ENCODE peak calls at places on chromosome 3, in four cellular contexts. One of them, this sample, is unnamed.

GRCh38 chr3:177622520-177622919 is 425.2 kb upstream of the TBL1XR1 start:
- DNase-seq in progenitor cell of endocrine pancreas: no peak
- DNase-seq in A549: no peak
- DNase-seq in AG04449: no peak
- DNase-seq in this sample: no peak

GRCh38 chr3:194286747-194287146 is 64.4 kb downstream of the CPN2 start:
- DNase-seq in progenitor cell of endocrine pancreas: no peak
- DNase-seq in A549: no peak
- DNase-seq in AG04449: no peak
- DNase-seq in this sample: no peak

GRCh38 chr3:44016818-44017217 is 224.9 kb upstream of the TOPAZ1 start:
- DNase-seq in progenitor cell of endocrine pancreas: no peak
- DNase-seq in A549: no peak
- DNase-seq in AG04449: no peak
- DNase-seq in this sample: no peak

GRCh38 chr3:182795383-182795782 is 2.1 kb downstream of the ATP11B start:
- DNase-seq in progenitor cell of endocrine pancreas: no peak
- DNase-seq in A549: no peak
- DNase-seq in AG04449: no peak
- DNase-seq in this sample: no peak

GRCh38 chr3:115975353-115975752 is 352.0 kb downstream of the GAP43 start:
- DNase-seq in progenitor cell of endocrine pancreas: no peak
- DNase-seq in A549: peak; percentile 11
- DNase-seq in AG04449: peak; percentile 71
- DNase-seq in this sample: no peak

GRCh38 chr3:47002490-47003410 is 23.3 kb downstream of the NBEAL2 start:
- DNase-seq in progenitor cell of endocrine pancreas: no peak
- DNase-seq in A549: no peak
- DNase-seq in AG04449: no peak
- DNase-seq in this sample: no peak

GRCh38 chr3:159001711-159002110 is 199.9 kb downstream of the MFSD1 start:
- DNase-seq in progenitor cell of endocrine pancreas: no peak
- DNase-seq in A549: no peak
- DNase-seq in AG04449: no peak
- DNase-seq in this sample: no peak

GRCh38 chr3:64445318-64446300 is 220.3 kb upstream of the PRICKLE2 start:
- DNase-seq in progenitor cell of endocrine pancreas: peak; percentile 55
- DNase-seq in A549: peak; percentile 35
- DNase-seq in AG04449: no peak
- DNase-seq in this sample: no peak

GRCh38 chr3:52891615-52892081 is 5.7 kb downstream of the STIMATE start:
- DNase-seq in progenitor cell of endocrine pancreas: no peak
- DNase-seq in A549: no peak
- DNase-seq in AG04449: peak; percentile 33
- DNase-seq in this sample: no peak

GRCh38 chr3:187181454-187182170 is 15.7 kb upstream of the RTP1 start:
- DNase-seq in progenitor cell of endocrine pancreas: no peak
- DNase-seq in A549: no peak
- DNase-seq in AG04449: no peak
- DNase-seq in this sample: no peak

GRCh38 chr3:157920804-157921203 is 185.4 kb downstream of the SHOX2 start:
- DNase-seq in progenitor cell of endocrine pancreas: no peak
- DNase-seq in A549: no peak
- DNase-seq in AG04449: no peak
- DNase-seq in this sample: no peak

GRCh38 chr3:35727179-35727578 is 87.9 kb downstream of the ARPP21 start:
- DNase-seq in progenitor cell of endocrine pancreas: no peak
- DNase-seq in A549: no peak
- DNase-seq in AG04449: no peak
- DNase-seq in this sample: no peak

GRCh38 chr3:42129014-42129953 is 38.1 kb downstream of the TRAK1 start:
- DNase-seq in progenitor cell of endocrine pancreas: no peak
- DNase-seq in A549: peak; percentile 26
- DNase-seq in AG04449: no peak
- DNase-seq in this sample: no peak

GRCh38 chr3:37938011-37938410 is 52.6 kb upstream of the VILL start:
- DNase-seq in progenitor cell of endocrine pancreas: no peak
- DNase-seq in A549: no peak
- DNase-seq in AG04449: no peak
- DNase-seq in this sample: no peak

GRCh38 chr3:52468336-52468735 is 12.9 kb downstream of the NISCH start:
- DNase-seq in progenitor cell of endocrine pancreas: no peak
- DNase-seq in A549: no peak
- DNase-seq in AG04449: no peak
- DNase-seq in this sample: no peak

GRCh38 chr3:185605566-185605965 is 19.5 kb downstream of the SENP2 start:
- DNase-seq in progenitor cell of endocrine pancreas: no peak
- DNase-seq in A549: no peak
- DNase-seq in AG04449: no peak
- DNase-seq in this sample: no peak

GRCh38 chr3:89488800-89489580 is 381.6 kb downstream of the EPHA3 start:
- DNase-seq in progenitor cell of endocrine pancreas: no peak
- DNase-seq in A549: no peak
- DNase-seq in AG04449: no peak
- DNase-seq in this sample: no peak

DNA sequence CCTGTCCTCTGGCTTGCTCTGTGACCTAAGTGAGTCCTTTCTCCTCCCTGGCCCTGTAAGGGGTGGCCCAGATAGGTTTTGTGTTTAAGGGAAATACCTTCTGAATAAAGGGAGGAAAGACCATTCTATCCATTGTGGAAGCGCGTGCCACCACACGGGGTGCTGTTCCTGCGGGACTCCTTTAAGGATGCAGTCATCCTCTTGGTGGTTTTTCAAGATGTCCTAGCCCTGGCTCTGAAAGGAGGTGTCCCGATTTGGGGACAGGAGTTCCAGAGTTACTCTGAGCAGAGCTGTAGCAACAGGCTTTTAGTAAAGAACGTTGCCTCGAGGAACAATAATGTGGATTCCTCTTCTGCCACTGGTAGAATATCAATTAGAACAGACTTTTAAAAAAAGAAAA is 9.6 kb downstream of the SLC6A6 start:
- DNase-seq in progenitor cell of endocrine pancreas: no peak
- DNase-seq in A549: no peak
- DNase-seq in AG04449: no peak
- DNase-seq in this sample: no peak
- TF ChIP-seq CTCF in progenitor cell of endocrine pancreas: peak; percentile 34
- TF ChIP-seq CTCF in A549: no peak
- TF ChIP-seq CTCF in AG04449: peak; percentile 22
- TF ChIP-seq CTCF in this sample: no peak

DNA sequence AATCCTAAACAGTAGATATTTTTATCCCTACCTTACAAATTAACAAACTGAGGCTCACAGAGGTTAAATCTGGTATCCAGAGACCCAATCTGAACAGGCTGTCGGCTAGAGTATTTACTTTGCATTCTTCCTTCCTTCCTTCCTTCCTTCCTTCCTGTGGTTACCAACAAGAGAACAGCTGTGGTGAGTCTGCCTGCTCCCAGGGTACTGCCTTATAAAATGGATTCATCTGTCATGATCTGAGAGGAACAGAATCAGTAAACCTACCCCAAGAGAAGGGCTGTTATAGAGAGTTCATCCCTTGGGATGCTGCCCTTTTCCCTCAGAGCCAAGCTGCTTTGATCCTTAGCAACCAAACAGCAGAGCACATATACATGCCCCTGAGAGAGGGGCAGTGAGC is 3.6 kb downstream of the GADL1 start:
- DNase-seq in progenitor cell of endocrine pancreas: no peak
- DNase-seq in A549: no peak
- DNase-seq in AG04449: no peak
- DNase-seq in this sample: no peak
- TF ChIP-seq CTCF in progenitor cell of endocrine pancreas: no peak
- TF ChIP-seq CTCF in A549: no peak
- TF ChIP-seq CTCF in AG04449: no peak
- TF ChIP-seq CTCF in this sample: no peak

GRCh38 chr3:171172070-171172469 is 145.6 kb upstream of the SLC2A2 start:
- DNase-seq in progenitor cell of endocrine pancreas: no peak
- DNase-seq in A549: no peak
- DNase-seq in AG04449: no peak
- DNase-seq in this sample: no peak
- TF ChIP-seq CTCF in progenitor cell of endocrine pancreas: peak; percentile 28
- TF ChIP-seq CTCF in A549: peak; percentile 9
- TF ChIP-seq CTCF in AG04449: no peak
- TF ChIP-seq CTCF in this sample: no peak

GRCh38 chr3:129324855-129325254 is 46.2 kb downstream of the HMCES start:
- DNase-seq in progenitor cell of endocrine pancreas: no peak
- DNase-seq in A549: no peak
- DNase-seq in AG04449: no peak
- DNase-seq in this sample: no peak

GRCh38 chr3:129326138-129326537 is 47.5 kb downstream of the HMCES start:
- DNase-seq in progenitor cell of endocrine pancreas: no peak
- DNase-seq in A549: no peak
- DNase-seq in AG04449: no peak
- DNase-seq in this sample: no peak

GRCh38 chr3:129325383-129325782 is 46.7 kb downstream of the HMCES start:
- DNase-seq in progenitor cell of endocrine pancreas: no peak
- DNase-seq in A549: no peak
- DNase-seq in AG04449: no peak
- DNase-seq in this sample: no peak

GRCh38 chr3:129321887-129322286 is 43.2 kb downstream of the HMCES start:
- DNase-seq in progenitor cell of endocrine pancreas: no peak
- DNase-seq in A549: no peak
- DNase-seq in AG04449: no peak
- DNase-seq in this sample: no peak

GRCh38 chr3:129323651-129324294 is 45.1 kb downstream of the HMCES start:
- DNase-seq in progenitor cell of endocrine pancreas: no peak
- DNase-seq in A549: no peak
- DNase-seq in AG04449: no peak
- DNase-seq in this sample: no peak
- TF ChIP-seq CTCF in progenitor cell of endocrine pancreas: no peak
- TF ChIP-seq CTCF in A549: no peak
- TF ChIP-seq CTCF in AG04449: peak; percentile 14
- TF ChIP-seq CTCF in this sample: no peak

This sample was measured in natural killer cell.